ENCODE peak calls at places on chromosome 2, in seven cellular contexts. R is uterus; X is stimulated activated CD8-positive, alpha-beta memory T cell treated with anti-CD3 and anti-CD28 coated beads, Interleukin-7, amount 100 ng/mL, for 1 hour; Z is EL; C is aorta; A is NCI-H1105; Q is stimulated activated CD4-positive, alpha-beta T cell treated with anti-CD3 and anti-CD28 coated beads, Interleukin-1b, Interleukin-23, amount 100 ng/mL, for 24 hours. E is an unnamed sample.

GRCh38 chr2:215764441-215765048 is 248.8 kb downstream of the MREG start:
- DNase-seq in R (no peak), X (no peak), Z (peak; percentile 60), C (no peak), A (no peak), Q (no peak), E (no peak)

GRCh38 chr2:111903930-111904439 is 5.6 kb downstream of the MERTK start:
- DNase-seq in R (no peak), X (no peak), Z (no peak), C (no peak), A (no peak), Q (no peak), E (no peak)

GRCh38 chr2:15993232-15993610 is 52.9 kb downstream of the MYCN start:
- DNase-seq in R (no peak), X (no peak), Z (no peak), C (no peak), A (no peak), Q (no peak), E (no peak)

GRCh38 chr2:111958901-111959300 is 60.5 kb downstream of the MERTK start:
- DNase-seq in R (no peak), X (no peak), Z (no peak), C (no peak), A (no peak), Q (no peak), E (no peak)

GRCh38 chr2:102606353-102606752 is 13.0 kb upstream of the SLC9A2 start:
- DNase-seq in R (no peak), X (no peak), Z (no peak), C (no peak), A (no peak), Q (no peak), E (no peak)

GRCh38 chr2:199471443-199472057 is 13.8 kb upstream of the SATB2 start:
- DNase-seq in R (no peak), X (no peak), Z (peak; percentile 74), C (peak; percentile 89), A (no peak), Q (no peak), E (peak; percentile 39)

GRCh38 chr2:237901932-237902846 is 42.8 kb downstream of the RAMP1 start:
- DNase-seq in R (peak; percentile 52), X (no peak), Z (peak; percentile 9), C (peak; percentile 75), A (no peak), Q (no peak), E (no peak)

GRCh38 chr2:195367713-195368529 is 289.1 kb upstream of the SLC39A10 start:
- DNase-seq in R (no peak), X (no peak), Z (no peak), C (no peak), A (no peak), Q (no peak), E (no peak)

GRCh38 chr2:117470311-117471095 is 344.0 kb upstream of the DDX18 start:
- DNase-seq in R (no peak), X (no peak), Z (no peak), C (no peak), A (peak; percentile 13), Q (no peak), E (no peak)

E was measured in left ventricle myocardium inferior.